ENCODE peak calls at places on chromosomes 12 and 14, in six cellular contexts. H is transverse colon, P is fibroblast of mammary gland, L is kidney epithelial cell, E is fibroblast of villous mesenchyme, X is A549. T is an unnamed sample.
A peak's percentile ranks its signal among the peaks of the same experiment; 100 is the strongest.

GRCh38 chr14:68510201-68510600 is 282.7 kb downstream of the ZFP36L1 start:
- DNase-seq in H (no peak), P (peak; percentile 97), L (no peak), E (peak; percentile 91), X (no peak), T (peak; percentile 66)

GRCh38 chr12:66453837-66454236 is 151.5 kb downstream of the HELB start:
- DNase-seq in H (no peak), P (no peak), L (no peak), E (no peak), X (no peak), T (no peak)

GRCh38 chr12:116303076-116303465 is 25.6 kb upstream of the MED13L start:
- DNase-seq in H (no peak), P (no peak), L (no peak), E (no peak), X (no peak), T (no peak)

GRCh38 chr12:74599932-74600331 is 62.3 kb downstream of the ATXN7L3B start:
- DNase-seq in H (no peak), P (no peak), L (no peak), E (no peak), X (no peak), T (no peak)

GRCh38 chr12:69570545-69571399 is 14.5 kb upstream of the CCT2 start:
- DNase-seq in H (peak; percentile 46), P (peak; percentile 77), L (no peak), E (peak; percentile 81), X (peak; percentile 83), T (peak; percentile 88)

GRCh38 chr14:54691525-54692260 is 124.8 kb downstream of the SAMD4A start:
- DNase-seq in H (peak; percentile 80), P (peak; percentile 75), L (no peak), E (peak; percentile 82), X (peak; percentile 73), T (peak; percentile 84)

GRCh38 chr12:118060301-118061010 is 523 bp downstream of the WSB2 start:
- DNase-seq in H (peak; percentile 69), P (no peak), L (no peak), E (peak; percentile 54), X (no peak), T (peak; percentile 45)

GRCh38 chr12:23949212-23950010 is at the start of gene SOX5:
- DNase-seq in H (no peak), P (peak; percentile 75), L (peak; percentile 18), E (peak; percentile 54), X (peak; percentile 4), T (peak; percentile 63)

GRCh38 chr14:50311337-50311973 is 574 bp downstream of the L2HGDH start:
- DNase-seq in H (no peak), P (no peak), L (no peak), E (peak; percentile 10), X (no peak), T (peak; percentile 31)

GRCh38 chr14:97490521-97491070 is 693.4 kb downstream of the VRK1 start:
- DNase-seq in H (no peak), P (no peak), L (no peak), E (no peak), X (no peak), T (no peak)

GRCh38 chr12:120358412-120359158 is 10.4 kb downstream of the MSI1 start:
- DNase-seq in H (no peak), P (no peak), L (no peak), E (no peak), X (no peak), T (no peak)

GRCh38 chr12:52280319-52280795 is 5.9 kb downstream of the KRT86 start:
- DNase-seq in H (peak; percentile 58), P (peak; percentile 94), L (peak; percentile 75), E (peak; percentile 97), X (peak; percentile 100), T (peak; percentile 99)

GRCh38 chr12:98532687-98533304 is 17.4 kb downstream of the TMPO start:
- DNase-seq in H (no peak), P (peak; percentile 66), L (no peak), E (peak; percentile 55), X (peak; percentile 79), T (peak; percentile 65)

GRCh38 chr12:4112290-4112689 is 161.3 kb upstream of the CCND2 start:
- DNase-seq in H (no peak), P (no peak), L (no peak), E (no peak), X (no peak), T (no peak)

DNA sequence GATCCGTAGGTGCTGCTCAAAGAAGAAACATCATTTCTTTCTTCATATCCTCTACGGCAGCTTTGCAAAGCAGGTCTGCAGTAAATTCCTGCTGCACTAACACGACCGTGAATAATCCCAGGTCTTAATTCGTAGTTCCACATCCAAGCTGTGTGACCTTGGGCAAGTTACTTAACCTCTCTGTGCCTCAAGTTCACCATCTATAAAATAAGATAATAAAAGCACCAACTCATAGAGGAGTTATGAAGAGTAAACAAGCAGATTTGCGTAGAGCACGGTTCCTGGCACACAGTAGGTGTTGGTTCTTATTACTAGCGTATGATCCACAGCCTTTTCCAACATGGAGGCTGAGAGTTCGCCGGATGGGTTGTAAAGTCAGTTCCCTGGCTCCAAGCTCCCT is 3.6 kb downstream of the NCOR2 start:
- DNase-seq in H (no peak), P (no peak), L (no peak), E (no peak), X (no peak), T (no peak)
- H3K4me3 ChIP-seq in H (no peak overlapping the region), P (no peak overlapping the region), L (no peak overlapping the region), E (no peak overlapping the region), X (no peak overlapping the region), T (no peak overlapping the region)

DNA sequence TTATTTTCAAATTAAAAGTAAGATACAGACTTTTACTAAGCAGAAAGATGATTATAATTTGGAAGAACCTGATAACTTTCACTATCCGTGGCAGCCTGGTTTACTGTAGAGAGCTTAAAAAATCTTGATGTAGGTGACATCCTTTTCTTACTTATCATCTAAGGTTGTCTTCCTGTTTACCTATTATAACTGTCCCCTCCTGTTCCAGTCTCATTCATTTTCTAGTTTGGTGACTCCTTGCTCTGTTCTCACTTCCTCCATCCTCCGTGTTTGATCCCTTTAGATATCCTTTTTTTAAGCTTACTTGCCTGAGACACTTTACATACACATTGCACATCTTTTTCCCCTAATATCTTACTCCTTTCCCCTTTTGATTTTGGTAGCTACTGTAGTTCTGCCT is 27.5 kb downstream of the CCDC91 start:
- DNase-seq in H (no peak), P (no peak), L (no peak), E (no peak), X (no peak), T (no peak)
- TF ChIP-seq CTCF in H (no peak), P (no peak), L (no peak), E (no peak), X (no peak), T (no peak)

GRCh38 chr12:114694436-114695304 is 10.7 kb upstream of the TBX3 start:
- DNase-seq in H (no peak), P (no peak), L (no peak), E (no peak), X (no peak), T (no peak)

GRCh38 chr12:114691810-114692557 is 8.0 kb upstream of the TBX3 start:
- DNase-seq in H (no peak), P (no peak), L (no peak), E (peak; percentile 19), X (no peak), T (no peak)

GRCh38 chr12:114693532-114693931 is 9.6 kb upstream of the TBX3 start:
- DNase-seq in H (no peak), P (no peak), L (no peak), E (no peak), X (no peak), T (no peak)

GRCh38 chr12:114691196-114691595 is 7.2 kb upstream of the TBX3 start:
- DNase-seq in H (no peak), P (no peak), L (no peak), E (no peak), X (no peak), T (no peak)

DNA sequence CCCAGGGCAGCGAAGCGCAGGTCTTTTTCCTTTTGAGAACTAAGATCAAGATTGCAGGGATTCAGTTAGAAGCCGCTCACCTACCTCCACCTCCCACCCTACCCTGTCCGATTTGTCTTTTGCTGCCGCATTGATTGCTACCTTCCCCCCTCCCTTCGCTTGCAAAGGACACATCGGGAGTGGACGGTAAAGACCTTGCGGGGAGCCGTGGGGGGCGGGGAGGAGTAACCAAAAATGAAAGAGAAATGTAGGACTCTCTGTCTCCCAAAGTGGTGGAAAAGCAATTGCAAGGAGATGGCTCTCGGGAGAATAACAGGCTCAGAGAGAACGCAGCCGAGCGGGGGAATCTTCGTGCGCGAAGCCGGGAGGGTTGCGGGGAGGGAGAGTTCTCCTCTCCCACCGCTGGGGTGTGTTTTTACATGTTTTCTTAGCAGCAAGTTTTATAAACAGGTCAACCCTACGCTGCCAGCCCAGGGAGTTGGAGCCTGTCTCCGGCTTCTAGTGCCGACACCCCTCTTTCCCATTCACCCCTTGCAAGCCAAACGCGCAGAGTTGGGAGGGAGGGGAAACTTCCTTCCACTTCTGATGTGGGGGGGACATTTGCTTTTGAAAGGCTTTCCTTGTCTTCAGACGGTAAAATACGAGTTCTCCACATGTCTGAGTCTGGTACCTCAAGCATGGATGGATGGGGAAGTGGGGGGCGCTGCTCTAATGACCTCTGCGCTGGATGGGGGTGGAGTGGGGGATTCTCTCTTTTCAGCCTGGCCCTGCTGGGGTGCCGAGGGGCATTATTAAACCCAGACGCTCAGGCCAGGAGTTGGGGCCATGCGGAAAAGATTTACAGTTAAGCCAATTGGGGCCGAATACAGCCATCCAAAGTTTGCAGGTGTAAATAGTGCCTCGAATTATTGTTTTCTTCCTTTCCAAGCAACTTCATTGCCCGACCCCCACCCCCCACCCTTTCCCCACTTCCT is 8.9 kb upstream of the TBX3 start:
- DNase-seq in H (no peak), P (no peak), L (no peak), E (peak; percentile 56), X (no peak), T (no peak)
- H3K4me3 ChIP-seq in H (peak overlapping the region; percentile 40), P (peak overlapping the region; percentile 52), L (peak overlapping the region; percentile 30), E (peak overlapping the region; percentile 68), X (no peak overlapping the region), T (peak overlapping the region; percentile 57)

GRCh38 chr12:94148841-94149780 is 734 bp downstream of the PLXNC1 start:
- DNase-seq in H (peak; percentile 52), P (peak; percentile 31), L (no peak), E (no peak), X (peak; percentile 46), T (peak; percentile 36)
- TF ChIP-seq CTCF in H (no peak), P (no peak), L (no peak), E (no peak), X (peak; percentile 45), T (no peak)

GRCh38 chr14:99233222-99234035 is 38.6 kb downstream of the BCL11B start:
- DNase-seq in H (no peak), P (no peak), L (no peak), E (no peak), X (no peak), T (no peak)

GRCh38 chr14:99235578-99235977 is 36.4 kb downstream of the BCL11B start:
- DNase-seq in H (no peak), P (no peak), L (no peak), E (no peak), X (no peak), T (no peak)

GRCh38 chr14:99236386-99237133 is 35.4 kb downstream of the BCL11B start:
- DNase-seq in H (no peak), P (no peak), L (no peak), E (no peak), X (no peak), T (no peak)

GRCh38 chr14:99234366-99234765 is 37.6 kb downstream of the BCL11B start:
- DNase-seq in H (no peak), P (no peak), L (no peak), E (no peak), X (no peak), T (no peak)

GRCh38 chr14:99234982-99235491 is 37.0 kb downstream of the BCL11B start:
- DNase-seq in H (no peak), P (no peak), L (no peak), E (no peak), X (no peak), T (no peak)
- H3K4me3 ChIP-seq in H (no peak overlapping the region), P (no peak overlapping the region), L (no peak overlapping the region), E (no peak overlapping the region), X (no peak overlapping the region), T (no peak overlapping the region)